ENCODE peak calls at places on chromosome 14, in ten cellular contexts. One of them, this sample, is unnamed.
A peak's percentile ranks its signal among the peaks of the same experiment; 100 is the strongest.

GRCh38 chr14:34733245-34733644 is 18.9 kb upstream of the CFL2 start:
- DNase-seq in activated CD4-positive, CD25-positive, alpha-beta regulatory T cell: no peak
- DNase-seq in Right ventricle myocardium superior: no peak
- DNase-seq in activated CD4-positive, alpha-beta T cell treated with anti-CD3 and anti-CD28 coated beads, Interleukin-2, amount 50 U/mL, for 4 hours: no peak
- DNase-seq in NCI-H1092 treated with DMSO at 0.1 percent for 48 hours: no peak
- DNase-seq in right atrium auricular region: no peak
- DNase-seq in foreskin keratinocyte: peak; percentile 79
- DNase-seq in substantia nigra: no peak
- DNase-seq in activated T-helper 1 cell treated with anti-CD3 and anti-CD28 coated beads, Interleukin-2, amount 50 U/mL, for 16 hours: no peak
- DNase-seq in CD8-positive, alpha-beta T cell: no peak
- DNase-seq in this sample: no peak

GRCh38 chr14:51774209-51774608 is 86.2 kb upstream of the GNG2 start:
- DNase-seq in NCI-H1092 treated with DMSO at 0.1 percent for 48 hours: no peak
- DNase-seq in activated CD4-positive, CD25-positive, alpha-beta regulatory T cell: no peak
- DNase-seq in foreskin keratinocyte: no peak
- DNase-seq in Right ventricle myocardium superior: no peak
- DNase-seq in substantia nigra: no peak
- DNase-seq in activated CD4-positive, alpha-beta T cell treated with anti-CD3 and anti-CD28 coated beads, Interleukin-2, amount 50 U/mL, for 4 hours: no peak
- DNase-seq in activated T-helper 1 cell treated with anti-CD3 and anti-CD28 coated beads, Interleukin-2, amount 50 U/mL, for 16 hours: no peak
- DNase-seq in right atrium auricular region: no peak
- DNase-seq in CD8-positive, alpha-beta T cell: no peak
- DNase-seq in this sample: no peak

GRCh38 chr14:68468437-68469207 is 324.2 kb downstream of the ZFP36L1 start:
- DNase-seq in substantia nigra: no peak
- DNase-seq in activated CD4-positive, CD25-positive, alpha-beta regulatory T cell: no peak
- DNase-seq in foreskin keratinocyte: peak; percentile 97
- DNase-seq in activated T-helper 1 cell treated with anti-CD3 and anti-CD28 coated beads, Interleukin-2, amount 50 U/mL, for 16 hours: no peak
- DNase-seq in CD8-positive, alpha-beta T cell: peak; percentile 14
- DNase-seq in Right ventricle myocardium superior: no peak
- DNase-seq in activated CD4-positive, alpha-beta T cell treated with anti-CD3 and anti-CD28 coated beads, Interleukin-2, amount 50 U/mL, for 4 hours: no peak
- DNase-seq in right atrium auricular region: no peak
- DNase-seq in NCI-H1092 treated with DMSO at 0.1 percent for 48 hours: no peak
- DNase-seq in this sample: peak; percentile 26

GRCh38 chr14:104806625-104807465 is 5.9 kb downstream of the ZBTB42 start:
- DNase-seq in activated CD4-positive, CD25-positive, alpha-beta regulatory T cell: no peak
- DNase-seq in activated CD4-positive, alpha-beta T cell treated with anti-CD3 and anti-CD28 coated beads, Interleukin-2, amount 50 U/mL, for 4 hours: no peak
- DNase-seq in substantia nigra: no peak
- DNase-seq in CD8-positive, alpha-beta T cell: no peak
- DNase-seq in foreskin keratinocyte: no peak
- DNase-seq in NCI-H1092 treated with DMSO at 0.1 percent for 48 hours: no peak
- DNase-seq in right atrium auricular region: no peak
- DNase-seq in activated T-helper 1 cell treated with anti-CD3 and anti-CD28 coated beads, Interleukin-2, amount 50 U/mL, for 16 hours: no peak
- DNase-seq in Right ventricle myocardium superior: no peak
- DNase-seq in this sample: no peak

GRCh38 chr14:61581955-61582615 is 113.2 kb upstream of the HIF1A start:
- DNase-seq in activated CD4-positive, alpha-beta T cell treated with anti-CD3 and anti-CD28 coated beads, Interleukin-2, amount 50 U/mL, for 4 hours: no peak
- DNase-seq in NCI-H1092 treated with DMSO at 0.1 percent for 48 hours: no peak
- DNase-seq in substantia nigra: no peak
- DNase-seq in activated T-helper 1 cell treated with anti-CD3 and anti-CD28 coated beads, Interleukin-2, amount 50 U/mL, for 16 hours: no peak
- DNase-seq in activated CD4-positive, CD25-positive, alpha-beta regulatory T cell: no peak
- DNase-seq in Right ventricle myocardium superior: no peak
- DNase-seq in CD8-positive, alpha-beta T cell: no peak
- DNase-seq in foreskin keratinocyte: no peak
- DNase-seq in right atrium auricular region: no peak
- DNase-seq in this sample: no peak

GRCh38 chr14:91373591-91374245 is 43.9 kb downstream of the CCDC88C start:
- DNase-seq in activated T-helper 1 cell treated with anti-CD3 and anti-CD28 coated beads, Interleukin-2, amount 50 U/mL, for 16 hours: peak; percentile 43
- DNase-seq in activated CD4-positive, alpha-beta T cell treated with anti-CD3 and anti-CD28 coated beads, Interleukin-2, amount 50 U/mL, for 4 hours: no peak
- DNase-seq in right atrium auricular region: no peak
- DNase-seq in foreskin keratinocyte: no peak
- DNase-seq in activated CD4-positive, CD25-positive, alpha-beta regulatory T cell: peak; percentile 44
- DNase-seq in Right ventricle myocardium superior: no peak
- DNase-seq in CD8-positive, alpha-beta T cell: peak; percentile 54
- DNase-seq in NCI-H1092 treated with DMSO at 0.1 percent for 48 hours: peak; percentile 65
- DNase-seq in substantia nigra: no peak
- DNase-seq in this sample: peak; percentile 52

GRCh38 chr14:74551903-74552371 is 58.4 kb downstream of the ISCA2 start:
- DNase-seq in Right ventricle myocardium superior: peak; percentile 85
- DNase-seq in activated CD4-positive, CD25-positive, alpha-beta regulatory T cell: no peak
- DNase-seq in NCI-H1092 treated with DMSO at 0.1 percent for 48 hours: no peak
- DNase-seq in CD8-positive, alpha-beta T cell: no peak
- DNase-seq in foreskin keratinocyte: no peak
- DNase-seq in right atrium auricular region: peak; percentile 59
- DNase-seq in activated T-helper 1 cell treated with anti-CD3 and anti-CD28 coated beads, Interleukin-2, amount 50 U/mL, for 16 hours: no peak
- DNase-seq in substantia nigra: no peak
- DNase-seq in activated CD4-positive, alpha-beta T cell treated with anti-CD3 and anti-CD28 coated beads, Interleukin-2, amount 50 U/mL, for 4 hours: no peak
- DNase-seq in this sample: no peak

GRCh38 chr14:99928963-99929362 is 135.8 kb downstream of the EML1 start:
- DNase-seq in right atrium auricular region: no peak
- DNase-seq in activated CD4-positive, CD25-positive, alpha-beta regulatory T cell: no peak
- DNase-seq in activated CD4-positive, alpha-beta T cell treated with anti-CD3 and anti-CD28 coated beads, Interleukin-2, amount 50 U/mL, for 4 hours: no peak
- DNase-seq in substantia nigra: no peak
- DNase-seq in CD8-positive, alpha-beta T cell: no peak
- DNase-seq in activated T-helper 1 cell treated with anti-CD3 and anti-CD28 coated beads, Interleukin-2, amount 50 U/mL, for 16 hours: no peak
- DNase-seq in NCI-H1092 treated with DMSO at 0.1 percent for 48 hours: no peak
- DNase-seq in foreskin keratinocyte: no peak
- DNase-seq in Right ventricle myocardium superior: no peak
- DNase-seq in this sample: no peak

GRCh38 chr14:74897642-74898041 is 15.9 kb downstream of the DLST start:
- DNase-seq in activated T-helper 1 cell treated with anti-CD3 and anti-CD28 coated beads, Interleukin-2, amount 50 U/mL, for 16 hours: no peak
- DNase-seq in substantia nigra: no peak
- DNase-seq in NCI-H1092 treated with DMSO at 0.1 percent for 48 hours: no peak
- DNase-seq in Right ventricle myocardium superior: no peak
- DNase-seq in foreskin keratinocyte: no peak
- DNase-seq in activated CD4-positive, alpha-beta T cell treated with anti-CD3 and anti-CD28 coated beads, Interleukin-2, amount 50 U/mL, for 4 hours: no peak
- DNase-seq in activated CD4-positive, CD25-positive, alpha-beta regulatory T cell: no peak
- DNase-seq in CD8-positive, alpha-beta T cell: no peak
- DNase-seq in right atrium auricular region: no peak
- DNase-seq in this sample: no peak